ENCODE peak calls at places on chromosomes 4 and X, in ten cellular contexts. N, R, O, G, A, V, P, B, S and X are unnamed samples. For H3K36me3, the result is how much of the 10 kb centered on the place peaks cover.

GRCh38 chr4:76558391-76559235 is 123.6 kb downstream of the SHROOM3 start:
- DNase-seq in N (no peak), R (no peak), O (peak), G (no peak), A (no peak), V (no peak), P (no peak), B (no peak), S (no peak), X (no peak)

GRCh38 chrX:41137589-41137988 is 52.3 kb downstream of the USP9X start:
- DNase-seq in N (no peak), R (no peak), O (no peak), G (no peak), A (no peak), V (no peak), P (no peak), B (no peak), S (peak), X (no peak)

GRCh38 chr4:76799139-76799538 is 98.8 kb downstream of the SOWAHB start:
- DNase-seq in N (no peak), R (no peak), O (no peak), G (no peak), A (no peak), V (no peak), P (no peak), B (no peak), S (no peak), X (no peak)

GRCh38 chrX:39470588-39471155 is 627.1 kb downstream of the BCOR start:
- DNase-seq in N (peak), R (peak), O (no peak), G (no peak), A (no peak), V (no peak), P (no peak), B (no peak), S (no peak), X (no peak)

GRCh38 chrX:49120104-49120503 is 3.4 kb downstream of the GPKOW start:
- DNase-seq in N (no peak), R (no peak), O (no peak), G (no peak), A (no peak), V (no peak), P (no peak), B (no peak), S (no peak), X (no peak)

GRCh38 chrX:38800981-38801845 is at the start of gene MID1IP1:
- DNase-seq in N (peak), R (peak), O (peak), G (peak), A (peak), V (peak), P (peak), B (peak), S (peak), X (peak)

GRCh38 chrX:11137543-11138139 is 26.5 kb downstream of the HCCS start:
- DNase-seq in N (peak), R (no peak), O (peak), G (no peak), A (peak), V (no peak), P (no peak), B (peak), S (peak), X (no peak)

GRCh38 chr4:183611210-183611830 is 47.7 kb downstream of the RWDD4 start:
- DNase-seq in N (no peak), R (no peak), O (no peak), G (no peak), A (no peak), V (no peak), P (no peak), B (no peak), S (no peak), X (no peak)

GRCh38 chrX:13899607-13900006 is 82.7 kb upstream of the GPM6B start:
- DNase-seq in N (peak), R (peak), O (no peak), G (no peak), A (peak), V (no peak), P (no peak), B (no peak), S (peak), X (no peak)

GRCh38 chr4:184844742-184845141 is 19.0 kb upstream of the ACSL1 start:
- DNase-seq in N (no peak), R (no peak), O (no peak), G (no peak), A (no peak), V (no peak), P (no peak), B (no peak), S (no peak), X (no peak)

GRCh38 chrX:17413228-17413627 is 38.2 kb downstream of the NHS start:
- DNase-seq in N (peak), R (no peak), O (no peak), G (no peak), A (no peak), V (no peak), P (no peak), B (no peak), S (peak), X (no peak)

GRCh38 chr4:777520-778262 is 48.2 kb downstream of the CPLX1 start:
- DNase-seq in N (no peak), R (no peak), O (no peak), G (no peak), A (no peak), V (no peak), P (no peak), B (no peak), S (no peak), X (no peak)

GRCh38 chr4:23966720-23967119 is 76.9 kb upstream of the PPARGC1A start:
- DNase-seq in N (peak), R (no peak), O (peak), G (no peak), A (no peak), V (no peak), P (no peak), B (no peak), S (no peak), X (no peak)

GRCh38 chrX:70133303-70134115 is at the start of gene IGBP1:
- DNase-seq in N (peak), R (peak), O (peak), G (peak), A (peak), V (peak), P (peak), B (peak), S (peak), X (peak)

GRCh38 chrX:68826113-68826980 is 2.5 kb upstream of the EFNB1 start:
- DNase-seq in N (no peak), R (no peak), O (no peak), G (no peak), A (no peak), V (no peak), P (no peak), B (no peak), S (no peak), X (no peak)

GRCh38 chrX:48532201-48532600 is 7.3 kb upstream of the TBC1D25 start:
- DNase-seq in N (peak), R (no peak), O (no peak), G (no peak), A (no peak), V (no peak), P (no peak), B (no peak), S (no peak), X (no peak)

GRCh38 chr4:7355795-7356194 is 78.9 kb downstream of the PSAPL1 start:
- DNase-seq in N (no peak), R (no peak), O (no peak), G (no peak), A (no peak), V (no peak), P (no peak), B (no peak), S (no peak), X (no peak)

GRCh38 chr4:102789317-102789717 is 28.5 kb upstream of the MANBA start:
- DNase-seq in N (peak), R (no peak), O (no peak), G (no peak), A (peak), V (no peak), P (no peak), B (no peak), S (peak), X (no peak)

GRCh38 chr4:33031328-33031727 is 2311.2 kb downstream of the PCDH7 start:
- DNase-seq in N (no peak), R (no peak), O (no peak), G (no peak), A (no peak), V (no peak), P (no peak), B (no peak), S (no peak), X (no peak)

GRCh38 chr4:184324939-184325477 is 107.3 kb upstream of the ENPP6 start:
- DNase-seq in N (no peak), R (no peak), O (no peak), G (no peak), A (no peak), V (no peak), P (no peak), B (peak), S (no peak), X (peak)

GRCh38 chr4:20506827-20507226 is 193.4 kb upstream of the PACRGL start:
- DNase-seq in N (peak), R (no peak), O (no peak), G (no peak), A (peak), V (no peak), P (no peak), B (no peak), S (peak), X (no peak)

GRCh38 chr4:76738081-76738931 is 159.6 kb downstream of the SOWAHB start:
- DNase-seq in N (peak), R (peak), O (no peak), G (no peak), A (peak), V (no peak), P (no peak), B (no peak), S (no peak), X (no peak)

GRCh38 chr4:37632836-37633235 is 53.3 kb downstream of the RELL1 start:
- DNase-seq in N (no peak), R (no peak), O (no peak), G (no peak), A (no peak), V (no peak), P (no peak), B (no peak), S (no peak), X (no peak)

GRCh38 chrX:80550722-80551121 is 130.5 kb downstream of the TENT5D start:
- DNase-seq in N (no peak), R (no peak), O (peak), G (no peak), A (no peak), V (no peak), P (no peak), B (no peak), S (peak), X (no peak)

GRCh38 chrX:53738370-53738909 is 51.9 kb upstream of the HUWE1 start:
- DNase-seq in N (no peak), R (no peak), O (no peak), G (no peak), A (no peak), V (no peak), P (no peak), B (no peak), S (no peak), X (no peak)

GRCh38 chr4:126778348-126778747 is 854.4 kb upstream of the INTU start:
- DNase-seq in N (peak), R (no peak), O (no peak), G (no peak), A (peak), V (no peak), P (no peak), B (no peak), S (peak), X (no peak)

DNA sequence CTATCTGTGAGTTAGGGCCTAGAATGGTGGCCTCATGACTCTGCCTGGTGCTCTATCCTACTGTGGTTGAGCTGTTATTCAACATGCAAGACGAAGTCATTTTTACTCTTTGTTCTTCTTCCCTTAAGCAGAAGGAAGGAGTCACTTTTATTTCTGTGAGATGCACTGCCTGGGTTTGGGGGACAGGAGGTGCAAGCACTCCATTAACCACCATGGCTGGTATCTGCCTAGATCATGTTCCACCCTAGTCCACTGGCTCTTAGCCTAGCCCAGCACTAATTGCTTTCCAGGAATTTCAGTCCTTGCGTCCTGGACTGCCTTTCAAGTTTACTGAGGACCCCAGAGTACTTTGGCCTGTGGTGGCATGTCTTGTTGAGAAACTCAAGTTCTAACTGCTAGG is 1182.7 kb downstream of the FSTL5 start:
- DNase-seq in N (no peak), R (no peak), O (no peak), G (no peak), A (no peak), V (no peak), P (no peak), B (no peak), S (no peak), X (no peak)
- TF ChIP-seq CTCF in N (no peak), R (no peak), O (no peak), G (no peak), A (no peak), V (no peak), P (no peak), B (no peak), S (no peak), X (no peak)

GRCh38 chr4:123398803-123399637 is 2.4 kb downstream of the SPRY1 start:
- DNase-seq in N (peak), R (peak), O (peak), G (no peak), A (peak), V (peak), P (peak), B (peak), S (peak), X (peak)
- H3K27ac ChIP-seq in N (peak), R (peak), O (peak), G (peak), A (peak), V (peak), P (peak), B (peak), S (peak), X (peak)

DNA sequence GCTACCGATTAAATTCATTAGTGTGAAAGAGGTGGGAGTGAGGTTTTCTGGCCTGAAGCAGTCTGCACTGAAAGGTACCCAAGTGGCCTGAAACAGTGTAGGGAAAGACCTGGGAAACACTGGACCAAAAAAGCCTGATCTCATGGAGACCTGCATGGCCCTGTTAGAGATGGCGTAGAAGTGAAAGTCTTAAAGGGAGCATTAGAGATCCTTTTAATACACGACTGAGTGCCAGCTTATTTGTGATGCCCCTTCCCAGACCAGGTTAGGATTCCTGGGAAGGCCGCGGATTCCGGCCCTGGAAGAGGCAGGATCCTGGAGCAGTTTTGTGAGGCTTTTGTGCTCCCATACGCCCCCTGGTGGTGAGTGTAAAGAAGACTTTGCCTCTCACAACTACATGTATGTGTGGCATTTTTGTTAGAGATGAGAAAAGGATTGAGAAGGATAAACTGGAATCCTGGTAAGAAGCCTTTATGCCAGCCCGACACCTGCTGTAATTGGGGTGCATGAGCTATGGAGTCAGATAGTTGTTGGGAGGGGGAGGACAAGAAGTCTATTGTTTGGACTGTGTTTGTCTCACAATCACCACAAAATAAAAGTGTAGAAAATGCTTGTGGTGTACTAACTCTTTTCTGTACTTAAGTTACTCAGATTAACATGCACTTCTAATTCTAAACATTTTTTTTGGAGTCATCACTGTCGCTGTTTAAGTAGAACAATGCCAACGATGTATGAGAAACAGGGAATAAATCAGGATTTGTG is 54.0 kb downstream of the JADE1 start:
- DNase-seq in N (peak), R (peak), O (peak), G (peak), A (peak), V (peak), P (peak), B (peak), S (peak), X (no peak)
- H3K36me3 ChIP-seq in N (under half), R (half or more), O (under half), G (under half), A (under half), V (half or more), P (half or more), B (half or more), S (under half), X (under half)

DNA sequence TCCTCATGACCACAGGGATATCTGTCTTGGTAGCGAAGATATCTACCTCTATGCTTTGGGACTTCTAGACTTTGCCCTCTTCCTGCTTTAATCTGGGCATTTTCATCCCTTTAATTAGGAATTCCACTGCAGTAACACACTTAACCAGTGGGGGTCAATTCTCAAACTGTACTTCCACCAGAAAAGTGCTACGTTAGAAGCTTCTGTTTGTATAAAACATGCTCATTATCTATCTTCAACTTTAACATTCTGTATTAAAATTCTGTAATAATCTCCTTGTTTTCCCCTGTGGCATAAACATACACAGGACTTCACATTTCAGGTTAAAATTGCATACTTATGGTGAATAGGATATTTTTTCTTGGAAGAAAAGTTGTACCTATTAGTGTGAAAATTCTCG is 105.6 kb downstream of the AMMECR1 start:
- DNase-seq in N (no peak), R (no peak), O (no peak), G (no peak), A (no peak), V (no peak), P (no peak), B (no peak), S (peak), X (no peak)
- TF ChIP-seq CTCF in N (peak), R (no peak), O (peak), G (no peak), A (no peak), V (no peak), P (no peak), B (no peak), S (peak), X (no peak)

GRCh38 chrX:6695717-6696116 is 160.8 kb upstream of the VCX3A start:
- DNase-seq in N (no peak), R (no peak), O (no peak), G (no peak), A (no peak), V (no peak), P (no peak), B (no peak), S (no peak), X (no peak)
- H3K27ac ChIP-seq in N (no peak), R (no peak), O (no peak), G (no peak), A (no peak), V (no peak), P (no peak), B (no peak), S (no peak), X (no peak)

DNA sequence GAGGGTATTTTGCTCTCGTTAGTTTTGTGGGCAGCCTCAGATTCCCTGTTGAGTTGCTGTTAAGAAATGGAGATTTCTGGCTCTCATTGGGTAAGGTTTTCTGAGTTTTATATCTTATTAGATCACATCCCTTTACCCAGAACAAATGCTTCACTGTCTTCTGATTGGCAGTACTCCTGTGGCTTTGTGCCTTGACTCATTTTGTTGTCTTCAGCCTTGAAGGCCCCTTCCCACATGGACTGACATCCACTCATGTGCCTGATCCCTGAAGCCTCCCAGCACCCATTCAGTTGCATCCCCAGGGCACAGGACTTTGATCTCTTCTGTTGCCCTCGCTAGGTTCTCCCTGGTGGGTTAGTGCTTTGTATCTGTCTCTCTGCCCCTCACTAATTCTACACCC is 10.4 kb downstream of the MED28 start:
- DNase-seq in N (no peak), R (no peak), O (no peak), G (no peak), A (no peak), V (no peak), P (no peak), B (no peak), S (no peak), X (no peak)
- H3K36me3 ChIP-seq in N (half or more), R (half or more), O (under half), G (under half), A (half or more), V (half or more), P (half or more), B (half or more), S (under half), X (under half)

DNA sequence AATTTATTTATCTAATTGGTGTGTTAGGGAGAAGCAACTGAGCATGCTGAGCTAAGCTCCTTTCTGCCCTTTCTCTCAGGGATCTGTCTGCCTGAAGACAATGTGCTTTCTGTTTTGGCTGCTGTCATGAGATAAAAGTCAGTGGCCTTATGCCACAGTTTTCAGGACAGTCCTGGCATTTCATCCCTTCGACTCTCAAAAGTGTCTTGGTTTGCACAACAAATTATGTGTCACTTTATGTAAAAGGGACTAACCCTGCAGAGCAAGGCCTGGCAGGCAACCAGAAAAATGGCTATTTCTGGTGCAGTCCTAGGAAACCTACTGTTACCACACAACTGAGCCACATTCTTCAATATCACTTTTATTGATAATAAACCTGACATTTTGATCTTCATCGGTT is 96.1 kb upstream of the PTPN13 start:
- DNase-seq in N (peak), R (no peak), O (peak), G (no peak), A (no peak), V (no peak), P (no peak), B (no peak), S (peak), X (no peak)
- TF ChIP-seq CTCF in N (no peak), R (no peak), O (no peak), G (no peak), A (no peak), V (no peak), P (no peak), B (no peak), S (no peak), X (no peak)